ENCODE peak calls at places on chromosomes 12 and 14, in ten cellular contexts. K, D, Q, N, E, C, M, Z, O and V are unnamed samples.

GRCh38 chr14:62694075-62694474 is 351.2 kb downstream of the KCNH5 start:
- DNase-seq in K (no peak), D (no peak), Q (no peak), N (no peak), E (no peak), C (no peak), M (no peak), Z (no peak), O (no peak), V (no peak)

GRCh38 chr14:32073537-32074189 is 3.4 kb upstream of the ARHGAP5 start:
- DNase-seq in K (peak), D (peak), Q (peak), N (peak), E (peak), C (no peak), M (no peak), Z (peak), O (peak), V (peak)

GRCh38 chr14:52395728-52396127 is 81.6 kb downstream of the PTGER2 start:
- DNase-seq in K (no peak), D (no peak), Q (no peak), N (no peak), E (no peak), C (no peak), M (no peak), Z (no peak), O (peak), V (no peak)

GRCh38 chr14:93894992-93895391 is 32.2 kb upstream of the FAM181A start:
- DNase-seq in K (no peak), D (no peak), Q (no peak), N (peak), E (no peak), C (no peak), M (no peak), Z (no peak), O (no peak), V (no peak)

GRCh38 chr14:80077262-80077661 is 134.0 kb downstream of the DIO2 start:
- DNase-seq in K (no peak), D (no peak), Q (no peak), N (no peak), E (no peak), C (no peak), M (no peak), Z (no peak), O (no peak), V (no peak)

GRCh38 chr12:108691995-108692808 is 39.1 kb downstream of the CORO1C start:
- DNase-seq in K (peak), D (peak), Q (no peak), N (no peak), E (no peak), C (no peak), M (no peak), Z (no peak), O (no peak), V (peak)

GRCh38 chr12:6551063-6551461 is 4.8 kb downstream of the IFFO1 start:
- DNase-seq in K (no peak), D (peak), Q (no peak), N (no peak), E (no peak), C (no peak), M (peak), Z (no peak), O (no peak), V (peak)

GRCh38 chr14:65732112-65732511 is 319.6 kb downstream of the FUT8 start:
- DNase-seq in K (no peak), D (no peak), Q (no peak), N (no peak), E (no peak), C (peak), M (no peak), Z (no peak), O (no peak), V (no peak)

GRCh38 chr12:74391283-74391682 is 146.4 kb upstream of the ATXN7L3B start:
- DNase-seq in K (no peak), D (no peak), Q (no peak), N (no peak), E (no peak), C (no peak), M (no peak), Z (no peak), O (no peak), V (no peak)

GRCh38 chr12:89244536-89244935 is 107.8 kb downstream of the DUSP6 start:
- DNase-seq in K (peak), D (no peak), Q (no peak), N (no peak), E (no peak), C (no peak), M (no peak), Z (no peak), O (no peak), V (no peak)

GRCh38 chr14:93116676-93117200 is 1.0 kb upstream of the ITPK1 start:
- DNase-seq in K (no peak), D (no peak), Q (no peak), N (no peak), E (no peak), C (no peak), M (no peak), Z (no peak), O (no peak), V (no peak)

GRCh38 chr12:56161677-56162351 is 3.7 kb downstream of the MYL6 start:
- DNase-seq in K (no peak), D (no peak), Q (no peak), N (peak), E (no peak), C (no peak), M (no peak), Z (no peak), O (no peak), V (no peak)

GRCh38 chr12:56160894-56161667 is 2.9 kb downstream of the MYL6 start:
- DNase-seq in K (no peak), D (no peak), Q (no peak), N (no peak), E (no peak), C (no peak), M (no peak), Z (no peak), O (no peak), V (no peak)

GRCh38 chr12:56163533-56164344 is 5.6 kb downstream of the MYL6 start:
- DNase-seq in K (no peak), D (no peak), Q (no peak), N (peak), E (no peak), C (no peak), M (no peak), Z (no peak), O (no peak), V (no peak)

GRCh38 chr12:56164345-56164729 is 6.2 kb downstream of the MYL6 start:
- DNase-seq in K (no peak), D (no peak), Q (no peak), N (no peak), E (no peak), C (no peak), M (no peak), Z (no peak), O (no peak), V (no peak)

DNA sequence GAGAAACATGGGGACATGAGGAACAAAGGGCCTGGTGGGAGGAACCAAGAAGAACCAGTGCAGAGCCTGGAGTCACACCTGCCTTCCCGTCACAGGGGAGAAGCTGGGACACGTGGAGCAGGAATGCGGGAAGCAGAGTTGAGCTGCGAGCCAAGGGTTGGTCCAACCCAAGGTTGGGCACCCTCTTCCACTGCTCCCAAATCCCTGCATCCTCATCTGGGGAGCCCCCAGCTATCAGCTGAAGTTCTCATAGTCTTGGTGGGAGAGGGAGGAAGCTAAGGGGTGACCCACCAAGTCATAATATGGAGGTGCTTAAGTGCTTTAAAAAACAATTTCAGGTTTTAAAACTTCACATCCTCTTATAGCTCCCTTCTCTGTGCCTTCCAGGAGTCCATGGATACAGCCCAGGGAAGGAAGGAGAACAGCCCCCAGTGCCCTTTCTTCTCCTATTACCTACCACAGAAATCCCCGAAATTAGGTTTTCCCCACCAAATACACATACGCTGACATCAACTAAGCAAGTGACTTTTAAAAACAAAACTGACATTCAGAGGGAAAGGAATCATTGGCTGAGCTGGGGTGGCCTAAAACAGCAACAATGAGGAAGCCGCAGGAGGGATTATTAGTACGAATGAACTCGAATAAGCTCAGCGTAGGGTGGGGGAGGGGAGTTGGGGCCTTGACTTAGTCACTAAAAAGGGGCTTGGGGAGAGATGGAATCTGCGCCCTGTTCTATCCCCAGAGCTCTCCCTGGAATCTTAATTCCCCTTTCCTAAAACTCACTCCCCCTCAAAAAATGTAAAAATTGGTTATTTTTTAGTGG is 4.5 kb downstream of the MYL6 start:
- DNase-seq in K (no peak), D (no peak), Q (no peak), N (peak), E (no peak), C (no peak), M (no peak), Z (no peak), O (no peak), V (no peak)
- TF ChIP-seq POLR2AphosphoS5 in K (peak), D (peak), Q (peak), N (peak), E (peak), C (peak), M (no peak), Z (no peak), O (no peak), V (peak)

DNA sequence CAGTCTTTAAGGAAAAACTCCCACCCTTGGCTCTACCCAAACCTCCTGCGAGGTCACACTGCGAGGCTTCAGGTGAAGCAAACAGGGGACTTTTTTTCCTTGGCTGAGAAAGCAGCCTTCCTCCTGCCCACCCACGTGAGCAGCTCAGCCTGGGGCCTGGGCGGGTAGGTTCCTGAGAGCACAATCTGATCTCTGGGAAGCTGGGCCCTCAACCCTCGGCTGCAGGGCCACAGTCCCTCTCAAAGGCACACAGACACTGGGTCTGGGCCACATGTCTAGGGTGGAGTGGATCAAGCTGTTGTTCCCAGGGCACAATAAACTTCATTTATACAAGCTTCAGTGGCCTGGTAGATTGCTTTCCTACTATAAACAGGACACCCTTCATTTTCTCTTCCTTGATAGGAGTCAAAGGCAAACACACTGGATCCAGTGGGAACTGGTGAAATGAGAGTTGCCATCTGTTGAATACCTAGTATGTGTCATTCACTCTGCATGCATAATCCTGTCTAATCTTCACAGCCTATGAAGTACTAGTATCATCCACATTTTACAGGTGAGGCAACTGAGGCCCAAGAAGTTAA is 41.3 kb upstream of the PNMA1 start:
- DNase-seq in K (peak), D (peak), Q (peak), N (no peak), E (no peak), C (no peak), M (no peak), Z (no peak), O (no peak), V (peak)
- TF ChIP-seq POLR2AphosphoS5 in K (no peak), D (peak), Q (no peak), N (no peak), E (no peak), C (peak), M (peak), Z (no peak), O (no peak), V (peak)

GRCh38 chr12:52053570-52054209 is 2.4 kb downstream of the NR4A1 start:
- DNase-seq in K (no peak), D (peak), Q (peak), N (no peak), E (no peak), C (no peak), M (no peak), Z (no peak), O (no peak), V (no peak)
- TF ChIP-seq POLR2AphosphoS5 in K (no peak), D (no peak), Q (peak), N (no peak), E (no peak), C (no peak), M (no peak), Z (no peak), O (no peak), V (peak)

GRCh38 chr12:66188584-66189475 is at the start of gene IRAK3:
- DNase-seq in K (peak), D (peak), Q (peak), N (peak), E (no peak), C (peak), M (peak), Z (no peak), O (peak), V (peak)
- TF ChIP-seq POLR2AphosphoS5 in K (peak), D (peak), Q (peak), N (no peak), E (no peak), C (no peak), M (peak), Z (no peak), O (peak), V (peak)

GRCh38 chr12:122116707-122117535 is 38.4 kb downstream of the MLXIP start:
- DNase-seq in K (no peak), D (peak), Q (peak), N (no peak), E (no peak), C (no peak), M (no peak), Z (no peak), O (no peak), V (no peak)

GRCh38 chr12:122121341-122122192 is 43.0 kb downstream of the MLXIP start:
- DNase-seq in K (peak), D (no peak), Q (no peak), N (no peak), E (no peak), C (no peak), M (no peak), Z (no peak), O (no peak), V (no peak)

GRCh38 chr12:122123051-122123760 is 44.6 kb downstream of the MLXIP start:
- DNase-seq in K (peak), D (peak), Q (peak), N (peak), E (peak), C (peak), M (peak), Z (no peak), O (peak), V (peak)

GRCh38 chr12:122123761-122124145 is 45.2 kb downstream of the MLXIP start:
- DNase-seq in K (no peak), D (no peak), Q (no peak), N (no peak), E (no peak), C (no peak), M (no peak), Z (no peak), O (no peak), V (no peak)

GRCh38 chr12:122117979-122118378 is 39.4 kb downstream of the MLXIP start:
- DNase-seq in K (no peak), D (no peak), Q (no peak), N (no peak), E (no peak), C (no peak), M (no peak), Z (no peak), O (no peak), V (no peak)
- TF ChIP-seq POLR2AphosphoS5 in K (no peak), D (peak), Q (peak), N (no peak), E (no peak), C (no peak), M (no peak), Z (no peak), O (no peak), V (no peak)

GRCh38 chr12:12510141-12510540 is 52.5 kb downstream of the DUSP16 start:
- DNase-seq in K (no peak), D (no peak), Q (no peak), N (no peak), E (no peak), C (no peak), M (no peak), Z (no peak), O (no peak), V (no peak)
- TF ChIP-seq POLR2AphosphoS5 in K (no peak), D (no peak), Q (no peak), N (no peak), E (no peak), C (no peak), M (no peak), Z (no peak), O (no peak), V (no peak)

DNA sequence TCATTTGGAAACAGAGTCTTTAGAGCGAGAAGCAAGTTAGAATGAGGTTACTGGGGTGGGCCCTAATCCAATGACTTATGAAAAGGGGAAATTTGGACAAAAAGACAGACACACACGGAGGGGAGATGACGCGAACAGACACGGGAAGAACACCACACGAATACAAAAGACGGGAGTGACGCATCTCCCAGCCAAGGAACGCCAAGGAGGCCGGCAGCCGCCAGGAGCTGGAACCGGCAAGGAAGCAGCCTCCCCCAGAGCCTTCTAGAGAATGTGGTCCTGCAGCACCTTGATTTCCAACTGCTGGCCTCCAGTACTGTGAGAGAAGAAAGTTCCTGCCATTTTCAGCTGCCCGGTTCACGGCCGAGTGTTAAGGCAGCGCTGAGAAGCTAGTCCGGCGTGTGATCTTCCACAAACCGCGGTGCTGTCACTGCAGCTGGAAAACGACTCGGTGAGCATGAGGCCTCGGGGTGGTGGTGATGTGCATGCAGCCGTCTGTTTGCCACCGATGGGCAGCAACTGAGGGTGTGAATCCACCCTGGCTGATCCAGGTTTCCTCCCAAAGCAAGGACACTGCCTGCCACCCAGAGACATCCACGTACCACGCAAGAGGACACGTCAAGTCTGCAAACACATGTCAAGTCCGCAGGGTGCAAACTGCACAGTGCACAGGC is 124.5 kb downstream of the NCOR2 start:
- DNase-seq in K (no peak), D (no peak), Q (no peak), N (no peak), E (no peak), C (no peak), M (no peak), Z (no peak), O (no peak), V (no peak)
- TF ChIP-seq POLR2AphosphoS5 in K (no peak), D (no peak), Q (no peak), N (no peak), E (no peak), C (no peak), M (no peak), Z (no peak), O (no peak), V (no peak)

GRCh38 chr12:67885370-67886169 is 103.7 kb upstream of the IFNG-AS1 start:
- DNase-seq in K (no peak), D (no peak), Q (no peak), N (no peak), E (no peak), C (no peak), M (no peak), Z (no peak), O (no peak), V (no peak)
- TF ChIP-seq POLR2AphosphoS5 in K (no peak), D (no peak), Q (no peak), N (no peak), E (no peak), C (no peak), M (no peak), Z (no peak), O (no peak), V (no peak)

DNA sequence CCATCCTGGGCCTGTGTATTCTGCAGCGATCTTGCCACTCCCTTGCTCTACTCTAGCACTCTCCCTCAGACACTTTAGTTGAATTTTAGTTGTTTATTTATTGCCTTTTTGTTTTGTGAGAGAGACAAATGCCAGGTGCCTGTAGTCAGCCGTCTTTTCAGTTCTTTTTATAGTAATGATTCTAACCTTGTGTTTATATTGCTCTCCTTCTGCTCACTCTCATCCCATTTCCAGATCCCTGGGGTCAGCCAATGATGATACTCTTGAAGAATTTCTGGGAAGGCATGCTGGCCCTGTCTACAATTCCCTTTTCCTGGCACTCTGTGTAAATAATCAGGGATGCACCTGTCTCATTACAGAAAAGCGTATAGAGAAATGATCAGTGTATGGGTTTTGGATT is 334.1 kb upstream of the MIS18BP1 start:
- DNase-seq in K (no peak), D (no peak), Q (no peak), N (no peak), E (no peak), C (no peak), M (no peak), Z (no peak), O (no peak), V (no peak)
- TF ChIP-seq POLR2AphosphoS5 in K (no peak), D (peak), Q (no peak), N (no peak), E (no peak), C (no peak), M (no peak), Z (no peak), O (no peak), V (no peak)

GRCh38 chr12:93440043-93440835 is 1.5 kb downstream of the UBE2N start:
- DNase-seq in K (peak), D (no peak), Q (no peak), N (no peak), E (no peak), C (no peak), M (no peak), Z (no peak), O (no peak), V (no peak)

GRCh38 chr12:93442411-93443340 is 929 bp upstream of the UBE2N start:
- DNase-seq in K (no peak), D (no peak), Q (no peak), N (no peak), E (no peak), C (no peak), M (no peak), Z (no peak), O (no peak), V (no peak)

GRCh38 chr12:93443576-93443975 is 1.8 kb upstream of the UBE2N start:
- DNase-seq in K (no peak), D (no peak), Q (no peak), N (no peak), E (no peak), C (no peak), M (no peak), Z (no peak), O (no peak), V (no peak)

GRCh38 chr12:93441617-93442410 is at the start of gene UBE2N:
- DNase-seq in K (peak), D (peak), Q (peak), N (peak), E (peak), C (peak), M (peak), Z (peak), O (peak), V (peak)

GRCh38 chr12:93441111-93441616 is 583 bp downstream of the UBE2N start:
- DNase-seq in K (peak), D (peak), Q (peak), N (peak), E (no peak), C (no peak), M (peak), Z (no peak), O (no peak), V (peak)
- TF ChIP-seq POLR2AphosphoS5 in K (no peak), D (no peak), Q (no peak), N (no peak), E (no peak), C (no peak), M (no peak), Z (no peak), O (no peak), V (no peak)